ENCODE peak calls at places on chromosomes 6 and 20, in four cellular contexts. L, E, I and Y are unnamed samples.

GRCh38 chr6:42898891-42899361 is 16.9 kb upstream of the PTCRA start:
- DNase-seq in L (peak; percentile 92), E (peak; percentile 84), I (no peak), Y (no peak)

GRCh38 chr20:13478366-13478765 is 160.4 kb downstream of the TASP1 start:
- DNase-seq in L (no peak), E (no peak), I (no peak), Y (no peak)

GRCh38 chr20:22379472-22379871 is 204.9 kb downstream of the FOXA2 start:
- DNase-seq in L (no peak), E (no peak), I (no peak), Y (no peak)

GRCh38 chr6:98716341-98716740 is 118.0 kb upstream of the POU3F2 start:
- DNase-seq in L (peak; percentile 55), E (no peak), I (no peak), Y (no peak)

GRCh38 chr6:85516168-85516567 is 66.3 kb downstream of the NT5E start:
- DNase-seq in L (no peak), E (no peak), I (no peak), Y (no peak)

GRCh38 chr6:72788188-72788587 is 166.3 kb downstream of the KCNQ5 start:
- DNase-seq in L (no peak), E (no peak), I (no peak), Y (no peak)

GRCh38 chr20:14991023-14991422 is 653.6 kb upstream of the FLRT3 start:
- DNase-seq in L (no peak), E (no peak), I (no peak), Y (no peak)

GRCh38 chr6:167832497-167833395 is 6.0 kb downstream of the AFDN start:
- DNase-seq in L (no peak), E (peak; percentile 54), I (no peak), Y (no peak)

GRCh38 chr6:143015300-143015706 is 45.4 kb upstream of the AIG1 start:
- DNase-seq in L (no peak), E (peak; percentile 11), I (no peak), Y (no peak)

GRCh38 chr20:62860924-62861691 is 514 bp downstream of the TCFL5 start:
- DNase-seq in L (peak; percentile 46), E (no peak), I (peak; percentile 62), Y (no peak)

GRCh38 chr20:834151-834747 is 734 bp downstream of the FAM110A start:
- DNase-seq in L (peak; percentile 56), E (peak; percentile 23), I (no peak), Y (no peak)

GRCh38 chr6:28291573-28291972 is 10.2 kb downstream of the PGBD1 start:
- DNase-seq in L (no peak), E (no peak), I (no peak), Y (no peak)

GRCh38 chr6:27370391-27370790 is 18.2 kb upstream of the ZNF391 start:
- DNase-seq in L (no peak), E (no peak), I (no peak), Y (no peak)

GRCh38 chr6:57283096-57283495 is 34.3 kb upstream of the PRIM2 start:
- DNase-seq in L (no peak), E (no peak), I (no peak), Y (no peak)